ENCODE peak calls at places on chromosomes 6 and 20, in six cellular contexts. U is AG04450; W is central memory CD8-positive, alpha-beta T cell; C is RPMI8226; Q is BE2C; G is small intestine. K is an unnamed sample.

GRCh38 chr6:30743099-30744053 is 889 bp upstream of the FLOT1 start:
- DNase-seq in U (no peak), W (no peak), C (peak; percentile 42), Q (no peak), G (peak; percentile 63), K (peak; percentile 59)

GRCh38 chr6:103872219-103872618 is 987.5 kb downstream of the HACE1 start:
- DNase-seq in U (no peak), W (no peak), C (no peak), Q (peak; percentile 42), G (no peak), K (no peak)

GRCh38 chr6:168338777-168339176 is 19.2 kb upstream of the DACT2 start:
- DNase-seq in U (no peak), W (no peak), C (no peak), Q (no peak), G (no peak), K (no peak)

GRCh38 chr6:5584072-5584471 is 322.8 kb downstream of the FARS2 start:
- DNase-seq in U (peak; percentile 48), W (no peak), C (no peak), Q (no peak), G (no peak), K (no peak)

GRCh38 chr20:8306916-8307315 is 174.8 kb downstream of the PLCB1 start:
- DNase-seq in U (no peak), W (no peak), C (no peak), Q (peak; percentile 33), G (no peak), K (no peak)

GRCh38 chr20:16395366-16395765 is 177.9 kb downstream of the KIF16B start:
- DNase-seq in U (no peak), W (no peak), C (no peak), Q (no peak), G (no peak), K (no peak)

GRCh38 chr6:98957440-98957839 is 9.7 kb upstream of the FBXL4 start:
- DNase-seq in U (peak; percentile 38), W (no peak), C (no peak), Q (peak; percentile 13), G (peak; percentile 21), K (peak; percentile 49)

GRCh38 chr20:54151073-54151436 is 22.7 kb downstream of the CYP24A1 start:
- DNase-seq in U (no peak), W (no peak), C (no peak), Q (no peak), G (no peak), K (no peak)

GRCh38 chr6:126773122-126773805 is 345.2 kb upstream of the RSPO3 start:
- DNase-seq in U (no peak), W (no peak), C (no peak), Q (no peak), G (no peak), K (no peak)

GRCh38 chr6:12265795-12266194 is 24.4 kb upstream of the EDN1 start:
- DNase-seq in U (no peak), W (no peak), C (no peak), Q (no peak), G (no peak), K (no peak)

GRCh38 chr6:16511723-16512584 is 249.3 kb downstream of the ATXN1 start:
- DNase-seq in U (no peak), W (no peak), C (peak; percentile 39), Q (no peak), G (peak; percentile 58), K (no peak)

GRCh38 chr6:162014069-162014811 is 713.3 kb downstream of the PRKN start:
- DNase-seq in U (no peak), W (no peak), C (no peak), Q (peak; percentile 50), G (no peak), K (no peak)

GRCh38 chr6:151387581-151387980 is 3.8 kb downstream of the ZBTB2 start:
- DNase-seq in U (peak; percentile 34), W (no peak), C (no peak), Q (no peak), G (no peak), K (no peak)

GRCh38 chr6:114740547-114740946 is 397.7 kb upstream of the HS3ST5 start:
- DNase-seq in U (no peak), W (no peak), C (no peak), Q (no peak), G (no peak), K (no peak)

K was measured in HT-29.